ENCODE peak calls at places on chromosomes 4 and X, in five cellular contexts. L is IMR-90, V is H9, H is H1, A is neuronal stem cell. X is an unnamed sample.

GRCh38 chr4:169059294-169060201 is 49.5 kb upstream of the CBR4 start:
- DNase-seq in L (no peak), V (no peak), H (no peak), A (no peak), X (peak)

GRCh38 chr4:17490575-17491059 is 21.3 kb downstream of the QDPR start:
- DNase-seq in L (no peak), V (no peak), H (no peak), A (no peak), X (no peak)

GRCh38 chr4:173046818-173047217 is 121.8 kb upstream of the GALNT7 start:
- DNase-seq in L (peak), V (no peak), H (no peak), A (no peak), X (peak)

GRCh38 chr4:65502151-65502691 is 168.1 kb downstream of the EPHA5 start:
- DNase-seq in L (peak), V (no peak), H (no peak), A (no peak), X (peak)

GRCh38 chr4:21962691-21963090 is 14.1 kb upstream of the KCNIP4 start:
- DNase-seq in L (no peak), V (no peak), H (no peak), A (no peak), X (no peak)

GRCh38 chrX:132810964-132811712 is 147.3 kb downstream of the HS6ST2 start:
- DNase-seq in L (no peak), V (no peak), H (no peak), A (no peak), X (no peak)

GRCh38 chr4:134470544-134470943 is 269.0 kb upstream of the PABPC4L start:
- DNase-seq in L (no peak), V (peak), H (no peak), A (no peak), X (peak)

GRCh38 chr4:93791570-93792195 is 36.9 kb upstream of the ATOH1 start:
- DNase-seq in L (peak), V (peak), H (no peak), A (peak), X (peak)

GRCh38 chr4:71526626-71527406 is 188.0 kb downstream of the SLC4A4 start:
- DNase-seq in L (no peak), V (no peak), H (no peak), A (peak), X (no peak)

GRCh38 chr4:88616275-88616996 is 24.2 kb downstream of the HERC3 start:
- DNase-seq in L (peak), V (no peak), H (no peak), A (no peak), X (peak)

GRCh38 chr4:176638992-176639391 is 153.7 kb downstream of the VEGFC start:
- DNase-seq in L (peak), V (no peak), H (no peak), A (no peak), X (peak)

GRCh38 chrX:119672252-119672825 is 20.6 kb downstream of the SEPTIN6 start:
- DNase-seq in L (peak), V (no peak), H (no peak), A (no peak), X (no peak)

GRCh38 chr4:124938836-124939235 is 226.3 kb upstream of the ANKRD50 start:
- DNase-seq in L (peak), V (no peak), H (no peak), A (no peak), X (no peak)

GRCh38 chr4:124939908-124940307 is 227.4 kb upstream of the ANKRD50 start:
- DNase-seq in L (no peak), V (no peak), H (no peak), A (no peak), X (no peak)

GRCh38 chr4:124936427-124936826 is 223.9 kb upstream of the ANKRD50 start:
- DNase-seq in L (peak), V (no peak), H (no peak), A (no peak), X (peak)

GRCh38 chr4:124940387-124940786 is 227.9 kb upstream of the ANKRD50 start:
- DNase-seq in L (peak), V (no peak), H (no peak), A (no peak), X (peak)

GRCh38 chr4:124937993-124938392 is 225.5 kb upstream of the ANKRD50 start:
- DNase-seq in L (no peak), V (no peak), H (no peak), A (no peak), X (no peak)
- H4K91ac ChIP-seq in L (peak), V (no peak), H (no peak), A (no peak), X (no peak)

DNA sequence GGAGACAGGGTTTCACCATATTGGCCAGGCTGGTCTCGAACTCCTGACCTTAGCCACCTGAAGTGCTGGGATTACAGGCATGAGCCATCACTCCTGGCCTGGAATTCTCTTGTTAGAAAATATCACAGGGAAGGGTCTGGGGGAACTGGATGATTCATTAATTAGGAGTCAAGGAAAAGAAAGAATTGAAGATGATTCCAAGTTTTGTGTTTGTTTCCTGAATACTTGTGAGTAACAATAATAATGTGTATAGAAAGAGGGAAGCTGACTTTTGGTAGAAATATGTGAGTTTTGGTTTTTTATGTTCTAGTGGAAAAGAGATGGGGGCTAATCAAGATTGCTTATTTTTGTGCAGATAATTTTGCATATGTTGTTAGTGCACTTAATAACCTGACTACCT is 77.3 kb upstream of the CLNK start:
- DNase-seq in L (peak), V (no peak), H (no peak), A (no peak), X (no peak)
- H3K18ac ChIP-seq in L (no peak), V (no peak), H (no peak), A (no peak), X (no peak)

GRCh38 chr4:6257243-6258025 is 12.2 kb upstream of the WFS1 start:
- DNase-seq in L (no peak), V (peak), H (no peak), A (no peak), X (peak)

GRCh38 chr4:6256141-6256540 is 13.5 kb upstream of the WFS1 start:
- DNase-seq in L (no peak), V (no peak), H (no peak), A (no peak), X (no peak)

GRCh38 chr4:6258741-6259140 is 10.9 kb upstream of the WFS1 start:
- DNase-seq in L (no peak), V (no peak), H (no peak), A (no peak), X (no peak)

GRCh38 chr4:6259886-6260285 is 9.8 kb upstream of the WFS1 start:
- DNase-seq in L (no peak), V (no peak), H (no peak), A (no peak), X (no peak)

GRCh38 chr4:6258026-6258360 is 11.7 kb upstream of the WFS1 start:
- DNase-seq in L (no peak), V (no peak), H (no peak), A (no peak), X (no peak)
- H4K91ac ChIP-seq in L (no peak), V (no peak), H (no peak), A (no peak), X (no peak)

DNA sequence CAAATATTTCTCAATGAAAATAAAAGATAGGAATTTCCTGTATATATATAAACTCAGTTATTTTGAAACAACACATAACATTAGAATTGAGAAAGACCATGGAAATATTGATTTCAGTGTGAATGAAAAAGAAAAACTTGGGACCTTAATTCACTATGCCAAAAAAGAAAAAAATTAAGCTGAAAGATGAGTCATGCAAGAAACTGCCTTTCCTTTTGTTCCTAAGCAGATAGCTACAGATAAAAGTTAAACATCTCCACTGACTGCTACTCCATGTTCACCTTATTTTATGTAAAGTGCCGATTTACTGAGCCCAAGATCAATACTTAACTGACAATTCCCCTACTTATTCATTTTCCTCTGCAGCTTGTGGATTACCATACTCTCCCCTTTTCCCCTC is 40.3 kb upstream of the YTHDC1 start:
- DNase-seq in L (no peak), V (no peak), H (no peak), A (no peak), X (no peak)
- H3K18ac ChIP-seq in L (no peak), V (no peak), H (peak), A (no peak), X (no peak)

DNA sequence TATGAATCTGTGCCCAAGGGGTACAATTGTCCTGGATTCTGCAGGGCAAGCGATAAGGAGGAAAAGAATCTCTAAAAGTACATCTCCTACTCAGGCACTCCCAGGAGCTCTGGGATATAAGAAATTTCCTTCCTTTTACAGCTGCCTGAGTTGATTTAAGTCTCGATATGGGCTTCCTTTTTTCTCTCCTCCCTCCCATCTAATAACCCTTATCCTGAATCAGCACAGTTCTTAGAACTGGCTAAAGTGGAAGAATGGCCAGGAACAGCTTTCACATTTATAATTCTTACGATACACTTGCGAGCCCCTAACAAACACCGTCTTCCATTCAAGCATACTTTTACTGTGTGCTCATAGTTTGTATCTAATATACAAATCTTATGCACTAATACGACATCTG is 21.2 kb downstream of the LRP2BP start:
- DNase-seq in L (no peak), V (no peak), H (no peak), A (no peak), X (no peak)
- H4K91ac ChIP-seq in L (no peak), V (no peak), H (no peak), A (no peak), X (no peak)

DNA sequence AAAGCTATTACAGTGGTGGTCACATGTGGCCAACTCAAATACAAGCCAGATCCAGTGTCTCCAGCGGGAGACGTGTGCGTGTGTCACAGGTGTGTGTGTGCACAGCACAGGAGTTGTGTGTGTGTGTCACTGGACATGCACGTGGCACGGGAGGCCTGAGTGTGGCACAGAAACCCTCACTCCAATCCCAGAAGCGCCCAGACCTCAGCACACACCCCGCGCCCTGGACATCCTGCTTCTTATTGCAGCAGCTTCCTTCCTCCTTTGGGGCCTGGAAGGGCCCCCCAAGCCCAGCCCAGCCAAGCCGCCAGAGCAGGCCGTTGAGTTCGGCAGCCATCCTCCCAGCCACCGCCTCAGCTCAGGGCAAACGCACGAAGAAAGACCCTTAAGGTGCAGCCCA is 37.9 kb downstream of the ACOX3 start:
- DNase-seq in L (no peak), V (no peak), H (no peak), A (no peak), X (no peak)
- H3K18ac ChIP-seq in L (no peak), V (no peak), H (no peak), A (peak), X (no peak)

GRCh38 chr4:109434007-109434792 is 585 bp downstream of the SEC24B start:
- DNase-seq in L (peak), V (peak), H (no peak), A (peak), X (peak)

GRCh38 chr4:109432203-109432602 is 1.4 kb upstream of the SEC24B start:
- DNase-seq in L (no peak), V (no peak), H (no peak), A (no peak), X (no peak)

GRCh38 chr4:109434793-109435080 is 1.1 kb downstream of the SEC24B start:
- DNase-seq in L (peak), V (no peak), H (no peak), A (no peak), X (no peak)

GRCh38 chr4:109432676-109433075 is 939 bp upstream of the SEC24B start:
- DNase-seq in L (peak), V (no peak), H (no peak), A (no peak), X (peak)

GRCh38 chr4:109433281-109434006 is at the start of gene SEC24B:
- DNase-seq in L (peak), V (peak), H (no peak), A (peak), X (peak)
- H4K91ac ChIP-seq in L (peak), V (no peak), H (peak), A (peak), X (peak)